ENCODE peak calls at places on chromosomes 7 and 10, in six cellular contexts. U is NAMALWA; M is ELR; L is GM13977; A is activated T-helper 1 cell treated with Interleukin-2 at 50 U/mL for 16 hours; C is activated CD4-positive, alpha-beta T cell treated with anti-CD3 and anti-CD28 coated beads, Interleukin-2, amount 50 U/mL, for 4 hours. D is an unnamed sample.

GRCh38 chr7:140638311-140638791 is 2.3 kb downstream of the DENND2A start:
- DNase-seq in C (no peak), M (peak), L (no peak), A (no peak), U (no peak), D (no peak)

GRCh38 chr7:139043823-139044812 is 8.3 kb upstream of the ZC3HAV1L start:
- DNase-seq in A (peak), U (no peak), C (peak), M (no peak), L (no peak), D (no peak)

GRCh38 chr7:92641921-92642511 is 51.8 kb upstream of the FAM133B start:
- DNase-seq in C (peak), L (no peak), U (no peak), M (peak), A (no peak), D (peak)

GRCh38 chr7:46492460-46492859 is 571.4 kb upstream of the IGFBP3 start:
- DNase-seq in C (no peak), A (no peak), M (no peak), U (no peak), L (no peak), D (no peak)

GRCh38 chr7:155282671-155283070 is 15.0 kb upstream of the INSIG1 start:
- DNase-seq in L (no peak), M (no peak), A (no peak), C (no peak), U (no peak), D (no peak)

GRCh38 chr7:516606-517456 is 2.8 kb downstream of the PDGFA start:
- DNase-seq in U (no peak), A (no peak), C (no peak), M (peak), L (no peak), D (no peak)

GRCh38 chr10:19638173-19638872 is 177.9 kb upstream of the PLXDC2 start:
- DNase-seq in M (peak), A (no peak), L (no peak), C (no peak), U (peak), D (peak)

GRCh38 chr7:111005445-111005844 is 85.5 kb upstream of the LRRN3 start:
- DNase-seq in M (no peak), A (no peak), U (no peak), L (no peak), C (no peak), D (no peak)

GRCh38 chr10:96690755-96691730 is 29.3 kb downstream of the PIK3AP1 start:
- DNase-seq in C (no peak), L (no peak), U (no peak), A (no peak), M (no peak), D (peak)

GRCh38 chr10:14302035-14302434 is 28.7 kb downstream of the FRMD4A start:
- DNase-seq in A (no peak), U (peak), M (peak), L (no peak), C (no peak), D (peak)

GRCh38 chr7:49980414-49980813 is 112.6 kb downstream of the ZPBP start:
- DNase-seq in M (no peak), C (no peak), U (no peak), L (no peak), A (no peak), D (no peak)

GRCh38 chr10:88689366-88689765 is 16.7 kb upstream of the LIPK start:
- DNase-seq in A (no peak), L (no peak), U (no peak), M (no peak), C (no peak), D (no peak)

GRCh38 chr10:7028809-7029166 is 382.0 kb downstream of the SFMBT2 start:
- DNase-seq in L (no peak), C (no peak), M (no peak), A (no peak), U (no peak), D (no peak)

GRCh38 chr7:95690367-95690947 is 81.9 kb upstream of the DYNC1I1 start:
- DNase-seq in M (peak), L (no peak), C (no peak), A (no peak), U (peak), D (peak)

GRCh38 chr7:81715984-81716588 is 53.8 kb downstream of the HGF start:
- DNase-seq in C (no peak), M (peak), L (no peak), U (peak), A (no peak), D (no peak)

GRCh38 chr7:130899638-130900401 is 165.8 kb upstream of the KLF14 start:
- DNase-seq in A (no peak), C (no peak), L (no peak), M (peak), U (no peak), D (no peak)

GRCh38 chr10:108789911-108790310 is 1133.4 kb downstream of the XPNPEP1 start:
- DNase-seq in A (no peak), U (no peak), C (no peak), M (peak), L (no peak), D (no peak)

GRCh38 chr7:92609921-92610518 is 19.8 kb upstream of the FAM133B start:
- DNase-seq in A (no peak), L (no peak), M (peak), U (peak), C (no peak), D (peak)

D was measured in Kasumi-1.